ENCODE peak calls at places on chromosomes 11 and 22, in four cellular contexts. E is H1, H is IMR-90, W is H9. S is an unnamed sample.

GRCh38 chr11:75811485-75811884 is 3.5 kb upstream of the UVRAG start:
- DNase-seq in E (no peak), W (no peak), H (no peak), S (peak)

GRCh38 chr11:61688368-61689163 is 8.4 kb downstream of the DAGLA start:
- DNase-seq in E (no peak), W (peak), H (no peak), S (no peak)

GRCh38 chr11:96162816-96163499 is 180.0 kb downstream of the MAML2 start:
- DNase-seq in E (no peak), H (peak), W (no peak), S (peak)

GRCh38 chr22:49825944-49826602 is 1.6 kb downstream of the BRD1 start:
- DNase-seq in E (no peak), W (no peak), H (peak), S (no peak)

GRCh38 chr11:128766687-128767086 is 72.8 kb downstream of the FLI1 start:
- DNase-seq in H (no peak), E (no peak), W (no peak), S (no peak)

GRCh38 chr11:132244871-132245557 is 874.6 kb downstream of the NTM start:
- DNase-seq in E (no peak), W (no peak), H (no peak), S (no peak)

GRCh38 chr22:36546092-36546804 is 17.3 kb upstream of the EIF3D start:
- DNase-seq in H (peak), W (peak), E (peak), S (peak)

GRCh38 chr11:819943-820649 is 1.4 kb downstream of the PNPLA2 start:
- DNase-seq in H (peak), E (peak), W (peak), S (peak)

GRCh38 chr22:20522134-20522827 is 14.9 kb downstream of the MED15 start:
- DNase-seq in W (no peak), H (no peak), E (no peak), S (no peak)

GRCh38 chr22:46390652-46391301 is 55.3 kb downstream of the TRMU start:
- DNase-seq in E (no peak), W (no peak), H (peak), S (peak)

GRCh38 chr11:131868769-131869482 is 498.5 kb downstream of the NTM start:
- DNase-seq in E (no peak), W (no peak), H (peak), S (peak)

GRCh38 chr11:67118059-67118766 is 850 bp upstream of the KDM2A start:
- DNase-seq in H (no peak), E (peak), W (peak), S (peak)

GRCh38 chr11:21988477-21988876 is 204.4 kb upstream of the ANO5 start:
- DNase-seq in E (no peak), H (no peak), W (no peak), S (no peak)

GRCh38 chr11:9802291-9802861 is 138.5 kb downstream of the SWAP70 start:
- DNase-seq in E (no peak), H (peak), W (no peak), S (peak)

GRCh38 chr11:13169709-13170108 is 107.9 kb upstream of the BMAL1 start:
- DNase-seq in H (peak), W (no peak), E (no peak), S (no peak)

GRCh38 chr11:18013790-18014507 is 1.1 kb upstream of the SERGEF start:
- DNase-seq in H (no peak), W (peak), E (peak), S (peak)

GRCh38 chr11:120207517-120207916 is 3.3 kb upstream of the OAF start:
- DNase-seq in W (no peak), E (no peak), H (no peak), S (no peak)

GRCh38 chr11:61787928-61788491 is 4.4 kb downstream of the TMEM258 start:
- DNase-seq in W (peak), H (peak), E (peak), S (peak)

GRCh38 chr11:111308140-111308539 is 9.8 kb downstream of the POU2AF3 start:
- DNase-seq in E (no peak), H (peak), W (no peak), S (no peak)

GRCh38 chr22:26585104-26585790 is 4.7 kb downstream of the TPST2 start:
- DNase-seq in E (no peak), H (peak), W (no peak), S (no peak)

GRCh38 chr11:5021996-5022395 is 24.3 kb upstream of the OR52J3 start:
- DNase-seq in E (no peak), H (no peak), W (no peak), S (no peak)

GRCh38 chr22:50243704-50244419 is 961 bp downstream of the TUBGCP6 start:
- DNase-seq in E (no peak), H (peak), W (no peak), S (no peak)

GRCh38 chr11:24344222-24344621 is 152.6 kb upstream of the LUZP2 start:
- DNase-seq in W (no peak), H (no peak), E (no peak), S (no peak)

GRCh38 chr11:117696489-117696888 is 100.5 kb downstream of the DSCAML1 start:
- DNase-seq in H (no peak), W (no peak), E (no peak), S (peak)

GRCh38 chr22:38214248-38215056 is 12.7 kb downstream of the MAFF start:
- DNase-seq in H (peak), E (peak), W (peak), S (peak)

GRCh38 chr11:59173080-59173963 is 1.4 kb downstream of the DTX4 start:
- DNase-seq in W (peak), H (peak), E (peak), S (peak)

GRCh38 chr11:111454561-111455192 is 57.5 kb downstream of the BTG4 start:
- DNase-seq in W (peak), H (peak), E (peak), S (peak)

GRCh38 chr11:134727204-134727603 is 315.2 kb upstream of the B3GAT1 start:
- DNase-seq in H (no peak), E (no peak), W (no peak), S (peak)

GRCh38 chr22:45166935-45167334 is 3.2 kb downstream of the NUP50 start:
- DNase-seq in H (no peak), W (no peak), E (no peak), S (no peak)

GRCh38 chr11:109845437-109845836 is 247.8 kb upstream of the ZC3H12C start:
- DNase-seq in E (no peak), H (no peak), W (no peak), S (no peak)

GRCh38 chr11:37394236-37394870 is 796.3 kb upstream of the RAG2 start:
- DNase-seq in W (no peak), E (no peak), H (no peak), S (peak)

GRCh38 chr11:71117311-71117710 is 135.1 kb downstream of the SHANK2 start:
- DNase-seq in H (no peak), E (no peak), W (no peak), S (peak)

GRCh38 chr11:73750238-73750637 is 10.6 kb downstream of the RAB6A start:
- DNase-seq in E (no peak), W (no peak), H (no peak), S (no peak)

GRCh38 chr11:31813961-31814868 is 3.1 kb upstream of the PAX6 start:
- DNase-seq in E (peak), H (no peak), W (peak), S (peak)

GRCh38 chr11:71300187-71300586 is 47.8 kb upstream of the SHANK2 start:
- DNase-seq in W (no peak), E (no peak), H (no peak), S (no peak)

GRCh38 chr11:119438599-119438998 is 15.6 kb upstream of the THY1 start:
- DNase-seq in H (no peak), E (no peak), W (no peak), S (no peak)

GRCh38 chr11:36492724-36493304 is 17.3 kb downstream of the TRAF6 start:
- DNase-seq in E (no peak), H (peak), W (no peak), S (peak)

GRCh38 chr11:94876645-94877445 is 96.5 kb downstream of the CWC15 start:
- DNase-seq in H (peak), W (no peak), E (no peak), S (peak)

GRCh38 chr22:38873469-38874411 is 1.7 kb upstream of the CBX6 start:
- DNase-seq in W (no peak), H (no peak), E (peak), S (peak)

GRCh38 chr11:16385099-16385498 is 28.8 kb upstream of the SOX6 start:
- DNase-seq in E (no peak), H (no peak), W (no peak), S (no peak)

GRCh38 chr11:16381177-16381576 is 24.8 kb upstream of the SOX6 start:
- DNase-seq in E (no peak), H (peak), W (no peak), S (no peak)

GRCh38 chr11:16382638-16383380 is 26.5 kb upstream of the SOX6 start:
- DNase-seq in E (no peak), H (peak), W (no peak), S (no peak)

DNA sequence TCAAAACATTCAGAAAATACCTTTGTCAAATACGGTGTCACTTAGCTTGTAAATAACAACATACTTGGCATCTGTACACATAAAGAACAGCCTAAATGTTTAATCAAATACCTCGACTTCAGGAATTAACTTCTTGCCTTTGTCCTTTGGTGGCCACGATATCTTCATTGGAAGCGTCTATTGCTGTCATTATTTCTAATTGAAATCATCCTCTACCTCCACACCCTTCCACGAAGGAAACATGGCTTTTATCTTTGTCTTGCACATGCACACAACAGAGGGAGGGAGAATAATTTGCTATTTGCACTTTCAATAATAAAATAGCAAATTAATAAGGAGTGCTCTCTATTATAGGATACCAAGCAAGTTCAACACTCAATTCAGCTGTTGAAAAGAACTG is 25.8 kb upstream of the SOX6 start:
- DNase-seq in E (no peak), H (no peak), W (no peak), S (no peak)
- H4K5ac ChIP-seq in E (no peak), H (peak), W (no peak), S (no peak)

GRCh38 chr11:106471273-106471672 is 393.8 kb downstream of the AASDHPPT start:
- DNase-seq in W (no peak), H (peak), E (no peak), S (peak)
- H3K56ac ChIP-seq in W (no peak), H (no peak), E (no peak), S (no peak)

GRCh38 chr11:45147017-45147728 is 734 bp downstream of the PRDM11 start:
- DNase-seq in W (peak), E (peak), H (peak), S (peak)
- H4K5ac ChIP-seq in W (no peak), E (peak), H (peak), S (no peak)

DNA sequence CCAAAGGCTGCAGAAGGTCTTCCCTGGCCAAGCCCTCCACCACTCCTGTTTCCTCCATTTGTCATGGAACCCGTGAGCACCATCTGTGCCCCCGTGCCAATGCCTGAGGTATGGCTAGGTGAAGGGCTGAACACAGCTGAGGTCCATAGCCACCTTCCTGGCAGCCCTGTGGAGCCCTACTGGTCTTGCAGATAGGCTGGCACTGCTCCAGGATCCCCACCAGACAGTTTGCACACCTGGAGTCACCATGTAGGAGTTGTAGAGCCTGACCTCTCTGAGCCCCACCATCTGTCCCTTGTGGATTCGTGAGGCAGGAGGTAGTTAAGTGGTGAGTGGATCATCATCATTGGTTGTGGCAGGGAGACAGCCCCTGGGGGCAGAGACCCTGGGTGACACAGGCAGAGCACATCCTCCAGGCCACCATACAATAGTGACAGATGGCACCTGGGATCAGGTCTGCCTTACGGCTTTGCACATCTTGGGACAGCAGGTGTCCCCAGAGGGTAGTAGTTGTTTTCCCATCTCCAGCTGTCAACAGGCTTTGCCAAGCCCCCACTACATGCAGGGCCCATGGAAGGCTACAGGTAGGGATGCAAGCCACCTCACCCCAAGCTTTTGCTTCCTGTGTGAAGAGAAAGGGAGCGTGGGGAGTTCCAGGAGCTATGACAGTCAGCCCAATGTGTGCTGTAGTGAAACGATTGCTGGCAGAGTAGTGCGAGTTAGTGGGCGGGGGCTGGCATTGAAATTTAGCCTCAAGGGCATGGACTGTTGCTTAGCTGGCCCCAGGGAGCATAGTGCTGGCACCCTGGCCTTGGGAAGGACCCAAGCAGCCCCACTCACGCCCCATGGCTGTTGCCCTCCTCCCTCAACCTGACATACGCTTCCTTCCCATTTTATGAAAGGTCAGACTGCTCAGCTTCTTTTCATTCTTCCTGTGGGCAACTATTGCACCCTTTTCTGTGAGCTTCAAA is 52.4 kb upstream of the SUSD2 start:
- DNase-seq in E (no peak), H (no peak), W (no peak), S (no peak)
- H3K56ac ChIP-seq in E (no peak), H (no peak), W (no peak), S (no peak)

S was measured in mesendoderm.